ENCODE peak calls at places on chromosomes 2 and 18, in nine cellular contexts. One of them, this sample, is unnamed. For H3K9me3, the result is how much of the 10 kb centered on the place peaks cover.

GRCh38 chr18:75036941-75037516 is 171.9 kb downstream of the PTGR3 start:
- DNase-seq in H9: no peak
- DNase-seq in CD8-positive, alpha-beta T cell: no peak
- DNase-seq in stomach: no peak
- DNase-seq in HCT116: no peak
- DNase-seq in IMR-90: peak
- DNase-seq in kidney: no peak
- DNase-seq in lower lobe of right lung: no peak
- DNase-seq in heart right ventricle: no peak
- DNase-seq in this sample: no peak

GRCh38 chr2:43269074-43269572 is 42.7 kb upstream of the ZFP36L2 start:
- DNase-seq in kidney: peak
- DNase-seq in H9: no peak
- DNase-seq in heart right ventricle: peak
- DNase-seq in IMR-90: peak
- DNase-seq in lower lobe of right lung: peak
- DNase-seq in HCT116: no peak
- DNase-seq in CD8-positive, alpha-beta T cell: no peak
- DNase-seq in stomach: peak
- DNase-seq in this sample: no peak

GRCh38 chr2:85605406-85606115 is 3.1 kb upstream of the TMEM150A start:
- DNase-seq in HCT116: no peak
- DNase-seq in kidney: no peak
- DNase-seq in heart right ventricle: no peak
- DNase-seq in lower lobe of right lung: no peak
- DNase-seq in stomach: no peak
- DNase-seq in CD8-positive, alpha-beta T cell: no peak
- DNase-seq in IMR-90: peak
- DNase-seq in H9: no peak
- DNase-seq in this sample: no peak

GRCh38 chr2:151796774-151797173 is 31.4 kb downstream of the ARL5A start:
- DNase-seq in lower lobe of right lung: no peak
- DNase-seq in CD8-positive, alpha-beta T cell: no peak
- DNase-seq in IMR-90: no peak
- DNase-seq in stomach: no peak
- DNase-seq in HCT116: no peak
- DNase-seq in kidney: no peak
- DNase-seq in heart right ventricle: no peak
- DNase-seq in H9: no peak
- DNase-seq in this sample: no peak

GRCh38 chr2:145854039-145854755 is 1334.3 kb upstream of the ZEB2 start:
- DNase-seq in lower lobe of right lung: no peak
- DNase-seq in IMR-90: no peak
- DNase-seq in kidney: no peak
- DNase-seq in CD8-positive, alpha-beta T cell: no peak
- DNase-seq in stomach: no peak
- DNase-seq in HCT116: no peak
- DNase-seq in heart right ventricle: no peak
- DNase-seq in H9: no peak
- DNase-seq in this sample: no peak

GRCh38 chr2:83069724-83070123 is 1389.4 kb downstream of the SUCLG1 start:
- DNase-seq in CD8-positive, alpha-beta T cell: no peak
- DNase-seq in stomach: no peak
- DNase-seq in HCT116: no peak
- DNase-seq in H9: no peak
- DNase-seq in heart right ventricle: no peak
- DNase-seq in kidney: no peak
- DNase-seq in IMR-90: peak
- DNase-seq in lower lobe of right lung: no peak
- DNase-seq in this sample: no peak

GRCh38 chr2:120958623-120959366 is 223.1 kb downstream of the GLI2 start:
- DNase-seq in heart right ventricle: no peak
- DNase-seq in lower lobe of right lung: no peak
- DNase-seq in H9: peak
- DNase-seq in kidney: no peak
- DNase-seq in IMR-90: no peak
- DNase-seq in HCT116: no peak
- DNase-seq in CD8-positive, alpha-beta T cell: no peak
- DNase-seq in stomach: no peak
- DNase-seq in this sample: no peak

GRCh38 chr2:54411801-54412354 is 44.2 kb upstream of the SPTBN1 start:
- DNase-seq in H9: no peak
- DNase-seq in lower lobe of right lung: no peak
- DNase-seq in kidney: no peak
- DNase-seq in HCT116: no peak
- DNase-seq in IMR-90: peak
- DNase-seq in stomach: no peak
- DNase-seq in CD8-positive, alpha-beta T cell: no peak
- DNase-seq in heart right ventricle: no peak
- DNase-seq in this sample: no peak

GRCh38 chr2:74227646-74228045 is 29.2 kb downstream of the MTHFD2 start:
- DNase-seq in heart right ventricle: no peak
- DNase-seq in HCT116: no peak
- DNase-seq in kidney: no peak
- DNase-seq in CD8-positive, alpha-beta T cell: no peak
- DNase-seq in stomach: no peak
- DNase-seq in IMR-90: no peak
- DNase-seq in lower lobe of right lung: no peak
- DNase-seq in H9: peak
- DNase-seq in this sample: no peak

GRCh38 chr2:191691016-191691725 is 13.2 kb downstream of the NABP1 start:
- DNase-seq in lower lobe of right lung: no peak
- DNase-seq in H9: no peak
- DNase-seq in HCT116: peak
- DNase-seq in kidney: no peak
- DNase-seq in heart right ventricle: peak
- DNase-seq in stomach: peak
- DNase-seq in CD8-positive, alpha-beta T cell: peak
- DNase-seq in IMR-90: peak
- DNase-seq in this sample: no peak

GRCh38 chr2:225462945-225463344 is 63.4 kb downstream of the NYAP2 start:
- DNase-seq in heart right ventricle: no peak
- DNase-seq in stomach: no peak
- DNase-seq in H9: no peak
- DNase-seq in CD8-positive, alpha-beta T cell: no peak
- DNase-seq in IMR-90: no peak
- DNase-seq in kidney: no peak
- DNase-seq in HCT116: peak
- DNase-seq in lower lobe of right lung: no peak
- DNase-seq in this sample: no peak

GRCh38 chr18:23926590-23926989 is 88.0 kb upstream of the TTC39C start:
- DNase-seq in H9: no peak
- DNase-seq in heart right ventricle: no peak
- DNase-seq in CD8-positive, alpha-beta T cell: no peak
- DNase-seq in IMR-90: no peak
- DNase-seq in lower lobe of right lung: no peak
- DNase-seq in stomach: no peak
- DNase-seq in kidney: no peak
- DNase-seq in HCT116: no peak
- DNase-seq in this sample: no peak

GRCh38 chr2:207286106-207286505 is 120.4 kb upstream of the KLF7 start:
- DNase-seq in kidney: no peak
- DNase-seq in stomach: no peak
- DNase-seq in H9: no peak
- DNase-seq in CD8-positive, alpha-beta T cell: no peak
- DNase-seq in heart right ventricle: no peak
- DNase-seq in HCT116: no peak
- DNase-seq in lower lobe of right lung: no peak
- DNase-seq in IMR-90: no peak
- DNase-seq in this sample: no peak

GRCh38 chr2:240132651-240132980 is 3.5 kb downstream of the COPS9 start:
- DNase-seq in IMR-90: no peak
- DNase-seq in CD8-positive, alpha-beta T cell: no peak
- DNase-seq in stomach: no peak
- DNase-seq in lower lobe of right lung: no peak
- DNase-seq in kidney: no peak
- DNase-seq in heart right ventricle: no peak
- DNase-seq in HCT116: no peak
- DNase-seq in H9: no peak
- DNase-seq in this sample: no peak

GRCh38 chr2:111160758-111161157 is 40.0 kb downstream of the BCL2L11 start:
- DNase-seq in kidney: no peak
- DNase-seq in IMR-90: peak
- DNase-seq in stomach: no peak
- DNase-seq in lower lobe of right lung: no peak
- DNase-seq in CD8-positive, alpha-beta T cell: no peak
- DNase-seq in H9: no peak
- DNase-seq in HCT116: no peak
- DNase-seq in heart right ventricle: no peak
- DNase-seq in this sample: no peak

GRCh38 chr2:173214213-173214612 is 138.6 kb downstream of the MAP3K20 start:
- DNase-seq in heart right ventricle: no peak
- DNase-seq in lower lobe of right lung: no peak
- DNase-seq in kidney: no peak
- DNase-seq in IMR-90: no peak
- DNase-seq in stomach: no peak
- DNase-seq in CD8-positive, alpha-beta T cell: no peak
- DNase-seq in H9: no peak
- DNase-seq in HCT116: no peak
- DNase-seq in this sample: no peak

DNA sequence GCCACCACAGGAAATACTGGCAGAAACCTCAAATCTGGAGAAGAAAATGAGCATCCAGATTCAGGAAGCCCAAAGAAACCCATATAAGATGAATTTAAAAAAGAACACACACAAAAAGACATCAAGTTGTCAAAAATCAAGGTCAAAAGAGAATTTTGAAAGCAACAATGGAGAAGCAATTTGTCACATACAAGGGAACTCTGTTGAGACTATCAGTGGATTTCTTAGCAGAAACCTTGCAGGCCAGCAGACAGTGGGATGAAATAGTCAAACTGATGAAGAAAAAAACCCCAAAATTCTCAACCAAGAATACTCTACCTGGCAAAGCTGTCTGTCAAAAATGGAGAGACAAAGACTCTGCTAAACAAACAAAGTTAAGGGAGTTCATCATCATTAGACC is 272.6 kb downstream of the ADCYAP1 start:
- DNase-seq in heart right ventricle: no peak
- DNase-seq in IMR-90: no peak
- DNase-seq in HCT116: no peak
- DNase-seq in kidney: no peak
- DNase-seq in H9: no peak
- DNase-seq in stomach: no peak
- DNase-seq in CD8-positive, alpha-beta T cell: no peak
- DNase-seq in lower lobe of right lung: no peak
- DNase-seq in this sample: no peak
- H3K9me3 ChIP-seq in heart right ventricle: under half
- H3K9me3 ChIP-seq in IMR-90: under half
- H3K9me3 ChIP-seq in HCT116: under half
- H3K9me3 ChIP-seq in kidney: under half
- H3K9me3 ChIP-seq in H9: under half
- H3K9me3 ChIP-seq in stomach: under half
- H3K9me3 ChIP-seq in CD8-positive, alpha-beta T cell: under half
- H3K9me3 ChIP-seq in lower lobe of right lung: under half
- H3K9me3 ChIP-seq in this sample: under half

DNA sequence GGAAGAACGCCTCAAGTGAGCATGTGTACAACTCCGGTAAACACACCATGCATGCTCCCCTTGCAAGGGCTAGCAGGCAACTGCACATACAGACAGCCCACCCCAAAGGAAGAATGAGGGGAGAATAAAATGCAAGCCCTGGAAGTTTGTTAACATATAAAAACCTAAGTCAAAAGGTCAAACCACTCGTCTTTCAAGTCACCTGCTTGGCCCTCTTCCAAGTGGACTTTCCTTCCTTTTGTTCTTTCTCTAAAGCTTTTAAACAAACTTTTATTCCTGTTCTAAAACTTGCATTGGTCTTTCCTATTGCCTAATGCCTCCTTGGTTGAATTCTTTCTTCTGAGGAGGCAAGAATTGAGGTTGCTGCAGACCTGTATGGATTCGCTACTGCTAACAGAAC is 5.2 kb upstream of the RPIA start:
- DNase-seq in stomach: peak
- DNase-seq in HCT116: no peak
- DNase-seq in kidney: no peak
- DNase-seq in CD8-positive, alpha-beta T cell: no peak
- DNase-seq in lower lobe of right lung: no peak
- DNase-seq in heart right ventricle: no peak
- DNase-seq in IMR-90: no peak
- DNase-seq in H9: no peak
- DNase-seq in this sample: no peak
- H3K9me3 ChIP-seq in stomach: under half
- H3K9me3 ChIP-seq in HCT116: under half
- H3K9me3 ChIP-seq in kidney: under half
- H3K9me3 ChIP-seq in CD8-positive, alpha-beta T cell: under half
- H3K9me3 ChIP-seq in lower lobe of right lung: under half
- H3K9me3 ChIP-seq in heart right ventricle: under half
- H3K9me3 ChIP-seq in IMR-90: under half
- H3K9me3 ChIP-seq in H9: under half
- H3K9me3 ChIP-seq in this sample: under half

GRCh38 chr2:198968585-198968984 is 489.2 kb downstream of the SATB2 start:
- DNase-seq in lower lobe of right lung: no peak
- DNase-seq in IMR-90: no peak
- DNase-seq in HCT116: no peak
- DNase-seq in CD8-positive, alpha-beta T cell: no peak
- DNase-seq in H9: no peak
- DNase-seq in heart right ventricle: no peak
- DNase-seq in kidney: no peak
- DNase-seq in stomach: no peak
- DNase-seq in this sample: no peak

GRCh38 chr2:198975779-198976178 is 482.0 kb downstream of the SATB2 start:
- DNase-seq in H9: no peak
- DNase-seq in stomach: no peak
- DNase-seq in lower lobe of right lung: no peak
- DNase-seq in kidney: no peak
- DNase-seq in HCT116: no peak
- DNase-seq in CD8-positive, alpha-beta T cell: no peak
- DNase-seq in heart right ventricle: no peak
- DNase-seq in IMR-90: no peak
- DNase-seq in this sample: no peak

GRCh38 chr2:198973181-198973580 is 484.6 kb downstream of the SATB2 start:
- DNase-seq in IMR-90: no peak
- DNase-seq in lower lobe of right lung: no peak
- DNase-seq in H9: no peak
- DNase-seq in CD8-positive, alpha-beta T cell: no peak
- DNase-seq in stomach: no peak
- DNase-seq in HCT116: no peak
- DNase-seq in kidney: no peak
- DNase-seq in heart right ventricle: no peak
- DNase-seq in this sample: no peak

GRCh38 chr2:198973785-198974184 is 484.0 kb downstream of the SATB2 start:
- DNase-seq in CD8-positive, alpha-beta T cell: no peak
- DNase-seq in H9: no peak
- DNase-seq in stomach: no peak
- DNase-seq in lower lobe of right lung: no peak
- DNase-seq in HCT116: no peak
- DNase-seq in heart right ventricle: no peak
- DNase-seq in IMR-90: no peak
- DNase-seq in kidney: no peak
- DNase-seq in this sample: no peak
- H3K9me3 ChIP-seq in CD8-positive, alpha-beta T cell: under half
- H3K9me3 ChIP-seq in H9: under half
- H3K9me3 ChIP-seq in stomach: under half
- H3K9me3 ChIP-seq in lower lobe of right lung: under half
- H3K9me3 ChIP-seq in HCT116: under half
- H3K9me3 ChIP-seq in heart right ventricle: under half
- H3K9me3 ChIP-seq in IMR-90: under half
- H3K9me3 ChIP-seq in kidney: under half
- H3K9me3 ChIP-seq in this sample: under half

DNA sequence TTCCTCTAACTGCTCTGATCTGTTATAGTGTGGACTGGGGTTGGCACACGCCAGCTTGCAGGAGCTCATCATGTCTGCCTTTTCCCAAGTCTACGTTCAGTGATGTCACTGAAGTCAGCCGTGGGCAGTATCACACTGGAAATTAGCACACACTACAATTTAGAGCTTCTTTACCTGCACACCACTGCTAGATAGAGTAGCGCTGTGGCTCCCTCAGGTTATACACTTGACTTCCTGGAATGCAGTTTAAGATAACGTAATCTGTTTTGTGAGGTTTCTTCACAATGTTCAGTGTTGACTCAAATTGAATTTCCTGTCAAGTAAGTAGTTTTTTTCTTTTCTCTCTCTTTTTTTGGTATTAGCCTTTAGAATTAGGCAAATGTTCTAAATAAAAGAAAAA is 487.2 kb downstream of the DCDC2C start:
- DNase-seq in stomach: no peak
- DNase-seq in lower lobe of right lung: no peak
- DNase-seq in heart right ventricle: no peak
- DNase-seq in HCT116: no peak
- DNase-seq in CD8-positive, alpha-beta T cell: no peak
- DNase-seq in H9: no peak
- DNase-seq in IMR-90: no peak
- DNase-seq in kidney: no peak
- DNase-seq in this sample: no peak
- H3K9me3 ChIP-seq in stomach: under half
- H3K9me3 ChIP-seq in lower lobe of right lung: under half
- H3K9me3 ChIP-seq in heart right ventricle: under half
- H3K9me3 ChIP-seq in HCT116: under half
- H3K9me3 ChIP-seq in CD8-positive, alpha-beta T cell: under half
- H3K9me3 ChIP-seq in H9: under half
- H3K9me3 ChIP-seq in IMR-90: under half
- H3K9me3 ChIP-seq in kidney: under half
- H3K9me3 ChIP-seq in this sample: under half

This sample was measured in T-helper 17 cell.